ENCODE peak calls at places on chromosomes 16 and 17, in four cellular contexts. One of them, this sample, is unnamed.

GRCh38 chr16:67431077-67431804 is at the start of gene HSD11B2:
- DNase-seq in H1: peak; percentile 78
- DNase-seq in SK-N-SH: peak; percentile 93
- DNase-seq in K562: no peak
- DNase-seq in this sample: no peak

GRCh38 chr17:79028496-79029326 is 4.7 kb downstream of the C1QTNF1 start:
- DNase-seq in H1: no peak
- DNase-seq in SK-N-SH: peak; percentile 66
- DNase-seq in K562: no peak
- DNase-seq in this sample: no peak

GRCh38 chr16:86572041-86572521 is 5.5 kb downstream of the FOXC2 start:
- DNase-seq in H1: no peak
- DNase-seq in SK-N-SH: no peak
- DNase-seq in K562: no peak
- DNase-seq in this sample: no peak

GRCh38 chr16:15055141-15056053 is 477 bp downstream of the NTAN1 start:
- DNase-seq in H1: peak; percentile 85
- DNase-seq in SK-N-SH: no peak
- DNase-seq in K562: peak; percentile 27
- DNase-seq in this sample: peak; percentile 28

GRCh38 chr17:81035389-81036127 is 607 bp downstream of the BAIAP2 start:
- DNase-seq in H1: peak; percentile 65
- DNase-seq in SK-N-SH: no peak
- DNase-seq in K562: no peak
- DNase-seq in this sample: no peak

GRCh38 chr17:39736319-39737165 is 1.2 kb upstream of the GRB7 start:
- DNase-seq in H1: no peak
- DNase-seq in SK-N-SH: no peak
- DNase-seq in K562: peak; percentile 73
- DNase-seq in this sample: no peak

GRCh38 chr16:28845173-28846079 is 722 bp downstream of the TUFM start:
- DNase-seq in H1: no peak
- DNase-seq in SK-N-SH: peak; percentile 51
- DNase-seq in K562: peak; percentile 60
- DNase-seq in this sample: peak; percentile 64

GRCh38 chr17:27549251-27549919 is 81.6 kb upstream of the LGALS9 start:
- DNase-seq in H1: no peak
- DNase-seq in SK-N-SH: no peak
- DNase-seq in K562: no peak
- DNase-seq in this sample: no peak

GRCh38 chr16:1174477-1175357 is 21.8 kb downstream of the CACNA1H start:
- DNase-seq in H1: no peak
- DNase-seq in SK-N-SH: no peak
- DNase-seq in K562: no peak
- DNase-seq in this sample: no peak

GRCh38 chr16:82034981-82035612 is at the start of gene HSD17B2:
- DNase-seq in H1: no peak
- DNase-seq in SK-N-SH: no peak
- DNase-seq in K562: no peak
- DNase-seq in this sample: no peak

GRCh38 chr16:22787456-22788189 is 26.3 kb upstream of the HS3ST2 start:
- DNase-seq in H1: no peak
- DNase-seq in SK-N-SH: peak; percentile 56
- DNase-seq in K562: no peak
- DNase-seq in this sample: peak; percentile 90

GRCh38 chr16:3690991-3691720 is 26.2 kb downstream of the TRAP1 start:
- DNase-seq in H1: no peak
- DNase-seq in SK-N-SH: no peak
- DNase-seq in K562: no peak
- DNase-seq in this sample: no peak

GRCh38 chr17:61862105-61862574 is 1.2 kb downstream of the BRIP1 start:
- DNase-seq in H1: no peak
- DNase-seq in SK-N-SH: no peak
- DNase-seq in K562: peak; percentile 4
- DNase-seq in this sample: no peak

GRCh38 chr16:14401839-14402115 is 228.3 kb downstream of the PARN start:
- DNase-seq in H1: no peak
- DNase-seq in SK-N-SH: no peak
- DNase-seq in K562: no peak
- DNase-seq in this sample: no peak

GRCh38 chr16:82183004-82183397 is 13.0 kb upstream of the MPHOSPH6 start:
- DNase-seq in H1: no peak
- DNase-seq in SK-N-SH: no peak
- DNase-seq in K562: no peak
- DNase-seq in this sample: peak; percentile 67

GRCh38 chr16:234468-235305 is at the start of gene FAM234A:
- DNase-seq in H1: peak; percentile 94
- DNase-seq in SK-N-SH: peak; percentile 96
- DNase-seq in K562: peak; percentile 97
- DNase-seq in this sample: peak; percentile 87

GRCh38 chr16:89300311-89300975 is 82.9 kb downstream of the ZNF778 start:
- DNase-seq in H1: no peak
- DNase-seq in SK-N-SH: no peak
- DNase-seq in K562: no peak
- DNase-seq in this sample: no peak

GRCh38 chr16:3235856-3236669 is 1.1 kb upstream of the ZNF200 start:
- DNase-seq in H1: peak; percentile 49
- DNase-seq in SK-N-SH: no peak
- DNase-seq in K562: peak; percentile 66
- DNase-seq in this sample: peak; percentile 85

GRCh38 chr16:85735225-85735722 is 15.6 kb downstream of the C16orf74 start:
- DNase-seq in H1: no peak
- DNase-seq in SK-N-SH: no peak
- DNase-seq in K562: no peak
- DNase-seq in this sample: peak; percentile 30

GRCh38 chr17:1111599-1112443 is 68.0 kb downstream of the ABR start:
- DNase-seq in H1: no peak
- DNase-seq in SK-N-SH: peak; percentile 50
- DNase-seq in K562: no peak
- DNase-seq in this sample: no peak

GRCh38 chr17:68248199-68248825 is 469 bp downstream of the AMZ2 start:
- DNase-seq in H1: no peak
- DNase-seq in SK-N-SH: no peak
- DNase-seq in K562: no peak
- DNase-seq in this sample: no peak

GRCh38 chr17:77741109-77741508 is 217.4 kb upstream of the TNRC6C start:
- DNase-seq in H1: peak; percentile 87
- DNase-seq in SK-N-SH: no peak
- DNase-seq in K562: peak; percentile 41
- DNase-seq in this sample: peak; percentile 8

GRCh38 chr17:79626156-79626890 is 15.5 kb upstream of the RBFOX3 start:
- DNase-seq in H1: peak; percentile 49
- DNase-seq in SK-N-SH: peak; percentile 36
- DNase-seq in K562: no peak
- DNase-seq in this sample: no peak

GRCh38 chr17:75850928-75851692 is 4.0 kb downstream of the WBP2 start:
- DNase-seq in H1: no peak
- DNase-seq in SK-N-SH: no peak
- DNase-seq in K562: no peak
- DNase-seq in this sample: no peak

GRCh38 chr17:64573214-64573613 is 66.4 kb downstream of the CEP95 start:
- DNase-seq in H1: no peak
- DNase-seq in SK-N-SH: no peak
- DNase-seq in K562: no peak
- DNase-seq in this sample: no peak

GRCh38 chr16:24729967-24730815 is 740 bp downstream of the TNRC6A start:
- DNase-seq in H1: no peak
- DNase-seq in SK-N-SH: peak; percentile 80
- DNase-seq in K562: peak; percentile 76
- DNase-seq in this sample: no peak

GRCh38 chr17:64037180-64037579 is 16.7 kb upstream of the ICAM2 start:
- DNase-seq in H1: no peak
- DNase-seq in SK-N-SH: no peak
- DNase-seq in K562: no peak
- DNase-seq in this sample: no peak

GRCh38 chr17:15957608-15958307 is 12.8 kb downstream of the ADORA2B start:
- DNase-seq in H1: no peak
- DNase-seq in SK-N-SH: no peak
- DNase-seq in K562: no peak
- DNase-seq in this sample: no peak

GRCh38 chr16:31513126-31513525 is 4.9 kb upstream of the RUSF1 start:
- DNase-seq in H1: no peak
- DNase-seq in SK-N-SH: no peak
- DNase-seq in K562: no peak
- DNase-seq in this sample: no peak

GRCh38 chr17:73754886-73755285 is 110.6 kb upstream of the SDK2 start:
- DNase-seq in H1: no peak
- DNase-seq in SK-N-SH: no peak
- DNase-seq in K562: no peak
- DNase-seq in this sample: no peak

GRCh38 chr17:34254651-34255380 is at the start of gene CCL2:
- DNase-seq in H1: peak; percentile 56
- DNase-seq in SK-N-SH: peak; percentile 42
- DNase-seq in K562: peak; percentile 31
- DNase-seq in this sample: peak; percentile 68

GRCh38 chr17:20278805-20279204 is 188.5 kb downstream of the LGALS9B start:
- DNase-seq in H1: no peak
- DNase-seq in SK-N-SH: no peak
- DNase-seq in K562: no peak
- DNase-seq in this sample: no peak

GRCh38 chr17:14308965-14309879 is 8.3 kb downstream of the HS3ST3B1 start:
- DNase-seq in H1: peak; percentile 99
- DNase-seq in SK-N-SH: peak; percentile 93
- DNase-seq in K562: peak; percentile 97
- DNase-seq in this sample: no peak

GRCh38 chr16:19284207-19284606 is 1.3 kb upstream of the CLEC19A start:
- DNase-seq in H1: no peak
- DNase-seq in SK-N-SH: no peak
- DNase-seq in K562: no peak
- DNase-seq in this sample: no peak

GRCh38 chr16:62540496-62540895 is 504.3 kb upstream of the CDH8 start:
- DNase-seq in H1: no peak
- DNase-seq in SK-N-SH: no peak
- DNase-seq in K562: no peak
- DNase-seq in this sample: no peak

GRCh38 chr17:72943826-72944689 is 148.4 kb downstream of the SLC39A11 start:
- DNase-seq in H1: no peak
- DNase-seq in SK-N-SH: no peak
- DNase-seq in K562: no peak
- DNase-seq in this sample: no peak

GRCh38 chr16:75099738-75100615 is 16.6 kb downstream of the LDHD start:
- DNase-seq in H1: no peak
- DNase-seq in SK-N-SH: peak; percentile 29
- DNase-seq in K562: no peak
- DNase-seq in this sample: peak; percentile 89

GRCh38 chr17:17227608-17228520 is 9.1 kb downstream of the FLCN start:
- DNase-seq in H1: no peak
- DNase-seq in SK-N-SH: no peak
- DNase-seq in K562: no peak
- DNase-seq in this sample: no peak
- TF ChIP-seq GABPA in H1: no peak
- TF ChIP-seq GABPA in SK-N-SH: no peak
- TF ChIP-seq GABPA in K562: no peak
- TF ChIP-seq GABPA in this sample: no peak

DNA sequence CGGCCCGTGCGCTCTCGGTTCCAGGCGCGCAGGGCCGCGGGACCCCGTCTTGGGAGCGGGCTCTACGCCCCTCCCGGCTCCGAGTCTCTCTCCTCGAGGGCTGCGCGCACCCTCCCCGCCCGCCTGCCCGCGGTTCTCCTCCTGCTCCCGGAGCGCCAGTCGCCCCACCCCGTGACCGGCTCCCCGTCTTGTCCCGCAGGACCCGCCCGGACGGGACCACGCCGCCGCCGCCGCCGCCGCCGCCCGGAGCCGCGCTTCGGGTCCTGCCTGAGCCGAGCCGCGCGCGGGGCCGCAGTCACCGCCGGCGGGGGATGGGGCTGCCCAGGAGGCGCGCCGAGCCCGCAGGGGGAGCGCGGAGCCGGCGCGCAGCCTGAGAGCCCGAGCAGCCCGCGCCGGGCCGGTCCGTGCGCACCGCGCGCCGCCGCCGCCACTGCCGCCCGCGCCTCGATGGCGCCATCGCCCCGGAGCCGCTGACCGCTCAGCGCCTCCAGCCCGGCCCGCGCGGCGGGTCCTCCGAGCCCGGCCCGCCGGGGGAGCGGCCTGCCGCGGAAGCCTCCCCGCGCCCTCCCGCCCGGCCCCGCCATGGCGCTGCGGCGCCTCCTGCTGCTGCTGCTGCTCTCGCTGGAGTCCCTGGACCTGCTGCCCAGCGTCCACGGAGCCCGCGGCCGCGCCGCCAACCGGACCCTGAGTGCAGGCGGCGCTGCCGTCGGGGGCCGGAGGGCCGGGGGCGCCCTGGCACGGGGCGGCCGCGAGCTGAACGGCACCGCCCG is at the start of gene SHISA6:
- DNase-seq in H1: peak; percentile 73
- DNase-seq in SK-N-SH: peak; percentile 50
- DNase-seq in K562: no peak
- DNase-seq in this sample: no peak
- TF ChIP-seq GABPA in H1: no peak
- TF ChIP-seq GABPA in SK-N-SH: no peak
- TF ChIP-seq GABPA in K562: no peak
- TF ChIP-seq GABPA in this sample: no peak

GRCh38 chr17:50209472-50210248 is 8.2 kb upstream of the COL1A1 start:
- DNase-seq in H1: peak; percentile 72
- DNase-seq in SK-N-SH: peak; percentile 96
- DNase-seq in K562: no peak
- DNase-seq in this sample: no peak
- TF ChIP-seq GABPA in H1: no peak
- TF ChIP-seq GABPA in SK-N-SH: peak; percentile 31
- TF ChIP-seq GABPA in K562: no peak
- TF ChIP-seq GABPA in this sample: no peak

GRCh38 chr17:2309338-2310143 is 5.8 kb downstream of the SRR start:
- DNase-seq in H1: no peak
- DNase-seq in SK-N-SH: no peak
- DNase-seq in K562: no peak
- DNase-seq in this sample: no peak
- TF ChIP-seq GABPA in H1: no peak
- TF ChIP-seq GABPA in SK-N-SH: no peak
- TF ChIP-seq GABPA in K562: no peak
- TF ChIP-seq GABPA in this sample: no peak

This sample was measured in HL-60.